ENCODE peak calls at places on chromosome 11, in six cellular contexts. T is Caco-2; Z is breast epithelium; G is CD8-positive, alpha-beta T cell; N is gastrocnemius medialis; P is testis. O is an unnamed sample.

GRCh38 chr11:67303132-67303988 is at the start of gene SSH3:
- DNase-seq in T (peak), Z (peak), G (peak), N (peak), P (peak), O (no peak)

GRCh38 chr11:134425816-134426536 is 13.9 kb upstream of the B3GAT1 start:
- DNase-seq in T (no peak), Z (no peak), G (no peak), N (no peak), P (no peak), O (no peak)

GRCh38 chr11:121464352-121464946 is 11.7 kb upstream of the SORL1-AS1 start:
- DNase-seq in T (peak), Z (peak), G (peak), N (no peak), P (peak), O (no peak)

GRCh38 chr11:117519170-117519569 is 191.5 kb downstream of the CEP164 start:
- DNase-seq in T (peak), Z (no peak), G (no peak), N (no peak), P (peak), O (no peak)

GRCh38 chr11:69205929-69206612 is 50.3 kb downstream of the SMIM38 start:
- DNase-seq in T (peak), Z (no peak), G (no peak), N (no peak), P (no peak), O (no peak)

GRCh38 chr11:1744137-1744878 is 6.1 kb downstream of the IFITM10 start:
- DNase-seq in T (peak), Z (no peak), G (no peak), N (peak), P (peak), O (no peak)

GRCh38 chr11:118913411-118914125 is 12.2 kb downstream of the BCL9L start:
- DNase-seq in T (no peak), Z (no peak), G (peak), N (peak), P (no peak), O (no peak)

GRCh38 chr11:77205467-77206263 is 77.6 kb downstream of the MYO7A start:
- DNase-seq in T (peak), Z (no peak), G (no peak), N (no peak), P (no peak), O (no peak)

GRCh38 chr11:119863811-119864601 is 135.0 kb upstream of the NECTIN1 start:
- DNase-seq in T (peak), Z (no peak), G (no peak), N (no peak), P (no peak), O (no peak)

GRCh38 chr11:78622666-78623065 is 48.0 kb upstream of the NARS2 start:
- DNase-seq in T (no peak), Z (no peak), G (no peak), N (no peak), P (no peak), O (no peak)

GRCh38 chr11:128741928-128742327 is 48.1 kb downstream of the FLI1 start:
- DNase-seq in T (no peak), Z (no peak), G (no peak), N (no peak), P (no peak), O (no peak)

GRCh38 chr11:70540196-70540595 is 141.9 kb downstream of the CTTN start:
- DNase-seq in T (no peak), Z (no peak), G (no peak), N (no peak), P (no peak), O (no peak)

GRCh38 chr11:78196661-78197091 is 8.0 kb downstream of the USP35 start:
- DNase-seq in T (peak), Z (no peak), G (no peak), N (no peak), P (no peak), O (no peak)

GRCh38 chr11:19918302-19919049 is 205.8 kb downstream of the NAV2 start:
- DNase-seq in T (no peak), Z (no peak), G (no peak), N (no peak), P (no peak), O (no peak)

GRCh38 chr11:72354356-72355115 is 79.8 kb downstream of the CLPB start:
- DNase-seq in T (peak), Z (no peak), G (no peak), N (no peak), P (no peak), O (no peak)

GRCh38 chr11:35617687-35618496 is at the start of gene FJX1:
- DNase-seq in T (peak), Z (peak), G (no peak), N (peak), P (peak), O (no peak)

GRCh38 chr11:57085604-57086003 is 96.1 kb upstream of the LRRC55 start:
- DNase-seq in T (no peak), Z (no peak), G (no peak), N (no peak), P (no peak), O (no peak)

GRCh38 chr11:110897035-110897434 is 184.8 kb upstream of the ARHGAP20 start:
- DNase-seq in T (no peak), Z (no peak), G (no peak), N (no peak), P (no peak), O (no peak)

GRCh38 chr11:31397239-31397834 is 27.7 kb downstream of the DNAJC24 start:
- DNase-seq in T (no peak), Z (no peak), G (no peak), N (no peak), P (no peak), O (no peak)

GRCh38 chr11:78647986-78648875 is 73.6 kb upstream of the NARS2 start:
- DNase-seq in T (peak), Z (no peak), G (no peak), N (no peak), P (no peak), O (no peak)

GRCh38 chr11:102800774-102801173 is 2.8 kb upstream of the MMP1 start:
- DNase-seq in T (no peak), Z (no peak), G (no peak), N (peak), P (no peak), O (no peak)

GRCh38 chr11:95512682-95513081 is 276.9 kb downstream of the FAM76B start:
- DNase-seq in T (peak), Z (peak), G (no peak), N (peak), P (peak), O (no peak)

GRCh38 chr11:43579171-43579918 is 101.2 kb upstream of the HSD17B12 start:
- DNase-seq in T (no peak), Z (no peak), G (no peak), N (no peak), P (peak), O (no peak)

GRCh38 chr11:35944503-35945136 is 758 bp downstream of the LDLRAD3 start:
- DNase-seq in T (no peak), Z (no peak), G (no peak), N (peak), P (no peak), O (no peak)

GRCh38 chr11:73528013-73528412 is 69.9 kb downstream of the FAM168A start:
- DNase-seq in T (no peak), Z (no peak), G (no peak), N (no peak), P (no peak), O (no peak)

GRCh38 chr11:7250166-7250565 is 1.5 kb upstream of the SYT9 start:
- DNase-seq in T (no peak), Z (no peak), G (no peak), N (no peak), P (no peak), O (no peak)

GRCh38 chr11:116787436-116787785 is 412 bp downstream of the ZPR1 start:
- DNase-seq in T (no peak), Z (no peak), G (no peak), N (no peak), P (peak), O (no peak)

GRCh38 chr11:34354782-34355181 is 3.0 kb downstream of the ABTB2 start:
- DNase-seq in T (no peak), Z (no peak), G (no peak), N (no peak), P (no peak), O (no peak)

GRCh38 chr11:3221408-3222002 is 2.9 kb upstream of the MRGPRG start:
- DNase-seq in T (peak), Z (no peak), G (no peak), N (no peak), P (peak), O (no peak)

GRCh38 chr11:109972939-109973338 is 120.3 kb upstream of the ZC3H12C start:
- DNase-seq in T (no peak), Z (no peak), G (no peak), N (no peak), P (no peak), O (no peak)

GRCh38 chr11:78313181-78313788 is 104.3 kb downstream of the GAB2 start:
- DNase-seq in T (no peak), Z (no peak), G (no peak), N (no peak), P (no peak), O (no peak)

GRCh38 chr11:33735426-33736147 is 636 bp downstream of the CD59 start:
- DNase-seq in T (peak), Z (peak), G (no peak), N (no peak), P (peak), O (peak)

GRCh38 chr11:29755474-29755873 is 261.4 kb downstream of the KCNA4 start:
- DNase-seq in T (no peak), Z (no peak), G (no peak), N (no peak), P (no peak), O (no peak)

GRCh38 chr11:84384637-84385227 is 1098.6 kb upstream of the CCDC90B start:
- DNase-seq in T (peak), Z (peak), G (peak), N (peak), P (peak), O (peak)

GRCh38 chr11:7965386-7965785 is at the start of gene NLRP10:
- DNase-seq in T (no peak), Z (no peak), G (no peak), N (no peak), P (no peak), O (no peak)

GRCh38 chr11:114090976-114091375 is 31.5 kb downstream of the ZBTB16 start:
- DNase-seq in T (no peak), Z (no peak), G (no peak), N (peak), P (no peak), O (no peak)
- H3K4me3 ChIP-seq in T (no peak), Z (no peak), G (no peak), N (peak), P (no peak), O (no peak)

DNA sequence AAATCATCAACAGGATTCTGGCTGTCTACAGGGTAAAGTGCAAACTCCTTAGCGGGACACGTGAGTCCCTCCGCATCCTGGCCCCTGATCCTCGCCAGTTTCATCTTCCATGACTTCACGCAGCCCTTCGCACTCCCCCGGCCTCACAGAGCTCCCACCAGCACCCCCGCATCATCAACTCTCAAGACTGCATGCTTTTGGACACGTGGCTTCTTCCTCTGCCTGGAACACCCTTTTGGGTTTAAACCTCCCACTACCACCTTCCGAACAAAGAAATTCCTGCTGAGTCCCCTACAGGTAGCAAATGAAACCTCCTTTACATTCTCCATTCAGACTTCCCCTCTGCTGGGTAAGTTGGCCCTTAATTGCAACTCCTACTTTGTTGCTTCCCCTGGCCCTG is 12.6 kb upstream of the EIF3M start:
- DNase-seq in T (no peak), Z (no peak), G (no peak), N (no peak), P (no peak), O (no peak)
- TF ChIP-seq CTCF in T (peak), Z (no peak), G (no peak), N (no peak), P (no peak), O (no peak)

GRCh38 chr11:18384157-18384641 is 10.2 kb upstream of the LDHA start:
- DNase-seq in T (peak), Z (peak), G (peak), N (peak), P (peak), O (peak)
- H3K4me3 ChIP-seq in T (no peak), Z (no peak), G (peak), N (no peak), P (no peak), O (no peak)

DNA sequence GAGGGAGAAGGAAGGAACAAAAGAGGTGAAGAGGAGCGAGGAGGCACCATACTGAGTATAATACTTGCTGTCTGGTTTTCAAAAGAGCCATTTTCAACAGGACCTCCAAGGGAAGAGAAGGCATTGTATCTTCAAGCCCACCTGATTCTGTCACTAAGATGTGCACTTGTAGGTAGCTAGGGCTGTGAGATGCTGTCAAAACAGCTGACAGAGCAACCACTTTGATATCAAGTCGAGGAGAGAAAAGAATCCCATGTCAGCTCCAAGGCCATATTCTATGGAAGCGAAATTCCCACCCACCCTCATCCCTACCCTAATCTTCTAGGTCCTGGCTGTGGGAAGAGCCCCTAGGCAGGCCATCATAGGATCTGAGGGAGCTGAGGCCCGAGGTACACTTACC is 70.9 kb upstream of the PRDM11 start:
- DNase-seq in T (no peak), Z (no peak), G (no peak), N (no peak), P (no peak), O (no peak)
- TF ChIP-seq CTCF in T (no peak), Z (no peak), G (no peak), N (no peak), P (no peak), O (no peak)

GRCh38 chr11:623999-624704 is 603 bp downstream of the CDHR5 start:
- DNase-seq in T (peak), Z (no peak), G (no peak), N (no peak), P (no peak), O (no peak)

GRCh38 chr11:627273-627585 is 248 bp upstream of the SCT start:
- DNase-seq in T (no peak), Z (no peak), G (no peak), N (no peak), P (no peak), O (no peak)

GRCh38 chr11:626475-627272 is at the start of gene SCT:
- DNase-seq in T (no peak), Z (no peak), G (no peak), N (no peak), P (no peak), O (no peak)

GRCh38 chr11:624705-625635 is at the start of gene CDHR5:
- DNase-seq in T (peak), Z (no peak), G (no peak), N (no peak), P (no peak), O (no peak)

GRCh38 chr11:625636-626319 is 1.0 kb upstream of the CDHR5 start:
- DNase-seq in T (peak), Z (no peak), G (no peak), N (no peak), P (no peak), O (no peak)
- H3K4me3 ChIP-seq in T (peak), Z (no peak), G (no peak), N (no peak), P (no peak), O (no peak)

GRCh38 chr11:26286472-26287066 is 45.4 kb upstream of the ANO3 start:
- DNase-seq in T (no peak), Z (no peak), G (no peak), N (no peak), P (peak), O (no peak)
- TF ChIP-seq CTCF in T (peak), Z (no peak), G (no peak), N (no peak), P (no peak), O (peak)

GRCh38 chr11:62705401-62705800 is 1.8 kb downstream of the BSCL2 start:
- DNase-seq in T (no peak), Z (no peak), G (no peak), N (no peak), P (no peak), O (no peak)

GRCh38 chr11:62705880-62706831 is 1.1 kb downstream of the BSCL2 start:
- DNase-seq in T (peak), Z (peak), G (peak), N (peak), P (peak), O (peak)

GRCh38 chr11:62708423-62709261 is 1.2 kb downstream of the GNG3 start:
- DNase-seq in T (no peak), Z (peak), G (peak), N (no peak), P (no peak), O (no peak)

GRCh38 chr11:62707277-62707771 is at the start of the genes BSCL2 and GNG3:
- DNase-seq in T (peak), Z (no peak), G (no peak), N (no peak), P (peak), O (no peak)

GRCh38 chr11:62706841-62707240 is 383 bp downstream of the BSCL2 start:
- DNase-seq in T (no peak), Z (no peak), G (no peak), N (no peak), P (no peak), O (no peak)
- H3K4me3 ChIP-seq in T (no peak), Z (peak), G (peak), N (peak), P (peak), O (no peak)

O was measured in GM12864.